ENCODE peak calls at places on chromosomes 3 and 15, in four cellular contexts. O is bronchial epithelial cell, K is fibroblast of pulmonary artery, I is neural progenitor cell. N is an unnamed sample.

GRCh38 chr3:190375250-190375649 is 12.7 kb upstream of the CLDN16 start:
- DNase-seq in O (peak), K (no peak), I (no peak), N (no peak)

GRCh38 chr3:183812746-183813445 is 12.5 kb downstream of the MAP6D1 start:
- DNase-seq in O (peak), K (no peak), I (no peak), N (no peak)

GRCh38 chr3:171933441-171933840 is 90.3 kb downstream of the TMEM212 start:
- DNase-seq in O (no peak), K (no peak), I (no peak), N (no peak)

GRCh38 chr3:49883992-49884391 is 14.3 kb upstream of the CAMKV start:
- DNase-seq in O (no peak), K (no peak), I (no peak), N (no peak)

GRCh38 chr3:134430174-134430573 is 55.6 kb downstream of the ANAPC13 start:
- DNase-seq in O (no peak), K (no peak), I (no peak), N (no peak)

GRCh38 chr15:83850015-83850414 is 196.1 kb downstream of the ADAMTSL3 start:
- DNase-seq in O (no peak), K (no peak), I (peak), N (no peak)

GRCh38 chr3:124995460-124995994 is 60.3 kb downstream of the HEG1 start:
- DNase-seq in O (peak), K (peak), I (peak), N (peak)

GRCh38 chr3:122626515-122627180 is 49.2 kb downstream of the PARP15 start:
- DNase-seq in O (no peak), K (no peak), I (no peak), N (no peak)

GRCh38 chr3:46664188-46664970 is 29.1 kb downstream of the ALS2CL start:
- DNase-seq in O (no peak), K (no peak), I (no peak), N (no peak)

GRCh38 chr15:52021128-52021671 is 2.2 kb downstream of the MAPK6 start:
- DNase-seq in O (peak), K (peak), I (peak), N (peak)

GRCh38 chr3:108698461-108698860 is 58.7 kb downstream of the RETNLB start:
- DNase-seq in O (no peak), K (no peak), I (no peak), N (no peak)

GRCh38 chr3:183298708-183299153 is 45.7 kb downstream of the B3GNT5 start:
- DNase-seq in O (peak), K (peak), I (peak), N (peak)

GRCh38 chr3:141776376-141776775 is 13.2 kb downstream of the GRK7 start:
- DNase-seq in O (no peak), K (no peak), I (no peak), N (no peak)

GRCh38 chr3:186515115-186515514 is 29.1 kb downstream of the CRYGS start:
- DNase-seq in O (no peak), K (no peak), I (no peak), N (no peak)

GRCh38 chr3:175980731-175981130 is 1121.6 kb downstream of the NAALADL2 start:
- DNase-seq in O (no peak), K (peak), I (no peak), N (no peak)

GRCh38 chr3:127699098-127699945 is 26.6 kb downstream of the ABTB1 start:
- DNase-seq in O (peak), K (no peak), I (no peak), N (no peak)

GRCh38 chr15:60840306-60840702 is 361.4 kb upstream of the ICE2 start:
- DNase-seq in O (no peak), K (peak), I (no peak), N (no peak)

GRCh38 chr3:44880284-44880683 is 5.9 kb downstream of the TGM4 start:
- DNase-seq in O (no peak), K (no peak), I (no peak), N (no peak)

GRCh38 chr3:63937661-63938651 is 25.8 kb upstream of the SCAANT1 start:
- DNase-seq in O (peak), K (no peak), I (no peak), N (no peak)

GRCh38 chr3:8198605-8199004 is 303.0 kb upstream of the LMCD1 start:
- DNase-seq in O (no peak), K (no peak), I (no peak), N (no peak)